ENCODE peak calls at places on chromosomes 16 and 17, in ten cellular contexts. R is lower leg skin, W is H7, C is OCI-LY7, H is endothelial cell, B is lung, N is AG08395, I is iPS DF 19.7, D is COLO829, K is suprapubic skin. Z is an unnamed sample.

GRCh38 chr17:14918540-14918939 is 346.6 kb downstream of the PMP22 start:
- DNase-seq in R (no peak), W (no peak), C (no peak), H (no peak), B (no peak), N (no peak), I (no peak), D (no peak), K (no peak), Z (no peak)

GRCh38 chr16:425082-425718 is at the start of gene RAB11FIP3:
- DNase-seq in R (peak; percentile 96), W (peak; percentile 98), C (peak; percentile 90), H (peak; percentile 72), B (peak; percentile 82), N (peak; percentile 78), I (no peak), D (peak; percentile 67), K (peak; percentile 90), Z (peak; percentile 90)

GRCh38 chr17:38705803-38706624 is 941 bp downstream of the MLLT6 start:
- DNase-seq in R (peak; percentile 93), W (peak; percentile 89), C (peak; percentile 22), H (peak; percentile 30), B (no peak), N (peak; percentile 48), I (no peak), D (no peak), K (no peak), Z (no peak)

GRCh38 chr16:84875846-84876245 is 56.1 kb downstream of the CRISPLD2 start:
- DNase-seq in R (no peak), W (no peak), C (no peak), H (no peak), B (no peak), N (no peak), I (no peak), D (no peak), K (no peak), Z (no peak)

GRCh38 chr17:76710863-76711611 is at the start of gene MXRA7:
- DNase-seq in R (peak; percentile 93), W (peak; percentile 97), C (peak; percentile 60), H (peak; percentile 65), B (peak; percentile 60), N (peak; percentile 85), I (no peak), D (no peak), K (peak; percentile 88), Z (peak; percentile 65)

GRCh38 chr16:31402687-31403086 is 9.6 kb downstream of the ITGAD start:
- DNase-seq in R (no peak), W (no peak), C (no peak), H (no peak), B (no peak), N (no peak), I (no peak), D (no peak), K (no peak), Z (no peak)

GRCh38 chr17:74390680-74391653 is 23.7 kb downstream of the GPR142 start:
- DNase-seq in R (no peak), W (no peak), C (no peak), H (no peak), B (no peak), N (no peak), I (no peak), D (no peak), K (no peak), Z (no peak)

GRCh38 chr17:54307326-54307725 is 484.6 kb downstream of the KIF2B start:
- DNase-seq in R (no peak), W (no peak), C (no peak), H (no peak), B (no peak), N (no peak), I (no peak), D (no peak), K (no peak), Z (no peak)

GRCh38 chr17:56108811-56109284 is 44.4 kb upstream of the ANKFN1 start:
- DNase-seq in R (no peak), W (no peak), C (no peak), H (no peak), B (no peak), N (no peak), I (no peak), D (no peak), K (no peak), Z (no peak)

GRCh38 chr17:40099627-40100418 is 566 bp downstream of the NR1D1 start:
- DNase-seq in R (no peak), W (no peak), C (no peak), H (no peak), B (no peak), N (no peak), I (no peak), D (no peak), K (no peak), Z (no peak)